ENCODE peak calls at places on chromosomes 5 and 9, in ten cellular contexts. Y is NAMALWA; E is T-helper 2 cell; R is NCI-H82; F is ovary; G is OCI-LY7; Q is activated naive CD4-positive, alpha-beta T cell treated with anti-CD3 and anti-CD28 coated beads, Interleukin-2, amount 10 ng/mL, durations not matched to agents 7 days and 5 days; I is activated T-cell treated with anti-CD3 and anti-CD28 coated beads, Interleukin-2, amount 50 U/mL, for 48 hours; O is neuronal stem cell; H is AG04450. J is an unnamed sample.

GRCh38 chr5:178223828-178224335 is 8.7 kb downstream of the PHYKPL start:
- DNase-seq in H (no peak), E (no peak), G (no peak), Y (no peak), O (no peak), I (no peak), F (no peak), Q (no peak), R (no peak), J (no peak)

GRCh38 chr5:150710165-150710564 is 9.3 kb upstream of the RBM22 start:
- DNase-seq in H (no peak), Q (no peak), I (no peak), Y (peak; percentile 31), E (no peak), O (no peak), G (peak; percentile 28), F (no peak), R (peak; percentile 5), J (no peak)

GRCh38 chr5:55691265-55692105 is 20.6 kb downstream of the SLC38A9 start:
- DNase-seq in F (no peak), Q (no peak), Y (peak; percentile 59), I (no peak), H (no peak), O (no peak), R (peak; percentile 34), E (no peak), G (peak; percentile 64), J (peak; percentile 15)

GRCh38 chr9:136684339-136684738 is 2.9 kb downstream of the AGPAT2 start:
- DNase-seq in H (no peak), Y (no peak), I (no peak), R (no peak), G (no peak), Q (no peak), E (no peak), F (no peak), O (no peak), J (no peak)

GRCh38 chr5:107218457-107219193 is 452.1 kb downstream of the EFNA5 start:
- DNase-seq in F (no peak), O (no peak), Q (no peak), I (no peak), R (no peak), E (no peak), H (no peak), G (no peak), Y (no peak), J (no peak)

GRCh38 chr5:8184455-8185063 is 315.6 kb downstream of the MTRR start:
- DNase-seq in E (no peak), Q (peak; percentile 42), I (peak; percentile 51), H (peak; percentile 3), F (no peak), R (peak; percentile 61), G (peak; percentile 50), O (peak; percentile 8), Y (peak; percentile 68), J (peak; percentile 50)

GRCh38 chr5:136087961-136088871 is 44.4 kb upstream of the SMAD5 start:
- DNase-seq in G (no peak), O (no peak), E (no peak), I (no peak), Q (no peak), R (no peak), F (peak; percentile 87), Y (no peak), H (no peak), J (no peak)

GRCh38 chr9:17622166-17622565 is 43.3 kb downstream of the SH3GL2 start:
- DNase-seq in H (no peak), E (no peak), R (peak; percentile 40), Q (no peak), G (no peak), Y (no peak), F (no peak), I (no peak), O (no peak), J (no peak)

GRCh38 chr5:107384256-107384655 is 286.5 kb downstream of the EFNA5 start:
- DNase-seq in G (no peak), O (no peak), Q (no peak), R (no peak), F (no peak), E (no peak), H (no peak), I (no peak), Y (no peak), J (no peak)

GRCh38 chr9:123550797-123551196 is 194.8 kb downstream of the CRB2 start:
- DNase-seq in H (no peak), Y (no peak), G (no peak), I (no peak), F (no peak), E (no peak), O (peak; percentile 79), R (peak; percentile 87), Q (no peak), J (no peak)

GRCh38 chr9:126317513-126317912 is 9.1 kb upstream of the MVB12B start:
- DNase-seq in E (peak; percentile 12), O (no peak), G (no peak), Y (no peak), H (no peak), Q (peak; percentile 54), R (no peak), F (no peak), I (peak; percentile 36), J (peak; percentile 31)

J was measured in RPMI8226.